ENCODE peak calls at places on chromosomes 13 and 19, in four cellular contexts. B is stimulated activated CD4-positive, alpha-beta T cell treated with anti-CD3 and anti-CD28 coated beads, Interleukin-15, amount 100 ng/mL, for 24 hours; Y is activated naive CD8-positive, alpha-beta T cell treated with anti-CD3 and anti-CD28 coated beads for 36 hours; K is WTC11. M is an unnamed sample.

GRCh38 chr13:113491418-113491883 is 940 bp upstream of the DCUN1D2 start:
- DNase-seq in K (peak; percentile 34), B (no peak), Y (peak; percentile 7), M (peak; percentile 84)

GRCh38 chr13:45737571-45738002 is 35.5 kb downstream of the CBY2 start:
- DNase-seq in K (peak; percentile 59), B (peak; percentile 42), Y (peak; percentile 34), M (no peak)

GRCh38 chr13:40961224-40961623 is 57.9 kb downstream of the ELF1 start:
- DNase-seq in Y (no peak), K (no peak), B (no peak), M (no peak)

GRCh38 chr13:47437411-47437810 is 540.6 kb upstream of the HTR2A start:
- DNase-seq in Y (no peak), B (no peak), K (no peak), M (no peak)

GRCh38 chr13:48776396-48776795 is 122.7 kb downstream of the CYSLTR2 start:
- DNase-seq in B (no peak), K (no peak), Y (no peak), M (no peak)

GRCh38 chr19:32387701-32388392 is 17.7 kb upstream of the DPY19L3 start:
- DNase-seq in B (no peak), Y (no peak), K (no peak), M (no peak)

GRCh38 chr13:43489168-43489730 is 297.5 kb downstream of the ENOX1 start:
- DNase-seq in K (no peak), B (no peak), Y (no peak), M (no peak)

GRCh38 chr19:29517946-29518345 is 7.8 kb upstream of the VSTM2B start:
- DNase-seq in B (no peak), Y (no peak), K (no peak), M (no peak)

GRCh38 chr19:55390461-55390880 is 4.7 kb downstream of the RPL28 start:
- DNase-seq in K (no peak), Y (no peak), B (peak; percentile 51), M (no peak)

GRCh38 chr19:3778104-3778867 is 6.3 kb upstream of the RAX2 start:
- DNase-seq in B (no peak), Y (no peak), K (no peak), M (no peak)

GRCh38 chr19:56333506-56333905 is 18.9 kb upstream of the ZSCAN5A start:
- DNase-seq in Y (peak; percentile 13), K (peak; percentile 37), B (peak; percentile 45), M (peak; percentile 75)

GRCh38 chr13:49444517-49445395 is 682 bp downstream of the SETDB2 start:
- DNase-seq in Y (peak; percentile 12), B (peak; percentile 14), K (no peak), M (peak; percentile 80)

GRCh38 chr19:40936755-40937154 is 54.3 kb upstream of the CYP2B6 start:
- DNase-seq in Y (no peak), K (no peak), B (no peak), M (no peak)

GRCh38 chr19:7109678-7110289 is 40.3 kb downstream of the ZNF557 start:
- DNase-seq in K (peak; percentile 33), B (no peak), Y (no peak), M (no peak)

GRCh38 chr19:18436651-18437478 is 1.1 kb downstream of the ISYNA1 start:
- DNase-seq in B (peak; percentile 84), Y (peak; percentile 88), K (peak; percentile 92), M (peak; percentile 86)

GRCh38 chr19:2308114-2308556 is at the start of gene LINGO3:
- DNase-seq in K (no peak), B (no peak), Y (peak; percentile 26), M (no peak)

GRCh38 chr13:59901191-59901590 is 262.5 kb downstream of the DIAPH3 start:
- DNase-seq in K (no peak), Y (no peak), B (no peak), M (no peak)

GRCh38 chr13:93522486-93522885 is 295.9 kb downstream of the GPC6 start:
- DNase-seq in Y (no peak), B (no peak), K (no peak), M (no peak)

GRCh38 chr13:28324181-28324789 is 170.6 kb downstream of the FLT1 start:
- DNase-seq in K (peak; percentile 75), Y (peak; percentile 45), B (peak; percentile 67), M (peak; percentile 70)

GRCh38 chr13:75787249-75787940 is 151.3 kb downstream of the LMO7 start:
- DNase-seq in B (no peak), K (no peak), Y (no peak), M (no peak)

GRCh38 chr19:30001794-30002193 is 59.8 kb downstream of the URI1 start:
- DNase-seq in Y (no peak), B (no peak), K (no peak), M (peak; percentile 3)

GRCh38 chr13:40102854-40103253 is 447.4 kb downstream of the COG6 start:
- DNase-seq in Y (peak; percentile 84), B (peak; percentile 97), K (no peak), M (no peak)

GRCh38 chr13:101416181-101417042 is at the start of gene NALCN:
- DNase-seq in B (peak; percentile 20), Y (no peak), K (peak; percentile 34), M (no peak)

GRCh38 chr19:30431591-30431990 is 59.4 kb downstream of the ZNF536 start:
- DNase-seq in Y (no peak), K (no peak), B (no peak), M (no peak)